ENCODE peak calls at places on chromosome 19, in nine cellular contexts. L, D, K, O, V, J, Q, G and B are unnamed samples.

GRCh38 chr19:43639507-43640423 is at the start of gene CADM4:
- DNase-seq in L (peak), D (peak), K (peak), O (no peak), V (no peak), J (peak), Q (peak), G (peak), B (peak)

GRCh38 chr19:50772408-50773311 is 2.4 kb downstream of the GPR32 start:
- DNase-seq in L (no peak), D (no peak), K (no peak), O (peak), V (peak), J (no peak), Q (no peak), G (no peak), B (no peak)

GRCh38 chr19:3359850-3360493 is 6.4 kb upstream of the NFIC start:
- DNase-seq in L (peak), D (no peak), K (no peak), O (no peak), V (no peak), J (no peak), Q (no peak), G (no peak), B (no peak)

GRCh38 chr19:1243768-1244692 is 2.5 kb downstream of the ATP5F1D start:
- DNase-seq in L (peak), D (peak), K (peak), O (peak), V (peak), J (no peak), Q (peak), G (peak), B (peak)

GRCh38 chr19:30086916-30087315 is 144.9 kb downstream of the URI1 start:
- DNase-seq in L (no peak), D (no peak), K (no peak), O (no peak), V (no peak), J (no peak), Q (no peak), G (no peak), B (no peak)

GRCh38 chr19:31430381-31430780 is 81.1 kb upstream of the TSHZ3 start:
- DNase-seq in L (no peak), D (no peak), K (no peak), O (no peak), V (no peak), J (no peak), Q (no peak), G (no peak), B (no peak)

GRCh38 chr19:11457115-11457514 is 21.7 kb downstream of the PRKCSH start:
- DNase-seq in L (no peak), D (no peak), K (no peak), O (no peak), V (peak), J (no peak), Q (no peak), G (peak), B (no peak)

GRCh38 chr19:45952691-45953505 is 20.8 kb downstream of the NOVA2 start:
- DNase-seq in L (peak), D (no peak), K (peak), O (peak), V (peak), J (peak), Q (peak), G (peak), B (peak)

GRCh38 chr19:5719274-5719960 is 529 bp downstream of the LONP1 start:
- DNase-seq in L (no peak), D (no peak), K (no peak), O (no peak), V (peak), J (no peak), Q (no peak), G (no peak), B (peak)

GRCh38 chr19:41302624-41303351 is 7.2 kb upstream of the CCDC97 start:
- DNase-seq in L (peak), D (no peak), K (no peak), O (peak), V (no peak), J (no peak), Q (no peak), G (no peak), B (no peak)

GRCh38 chr19:46716013-46716671 is 772 bp downstream of the PRKD2 start:
- DNase-seq in L (peak), D (no peak), K (no peak), O (no peak), V (peak), J (no peak), Q (peak), G (no peak), B (peak)

GRCh38 chr19:16033721-16034120 is 42.6 kb upstream of the TPM4 start:
- DNase-seq in L (no peak), D (no peak), K (no peak), O (no peak), V (no peak), J (no peak), Q (no peak), G (no peak), B (no peak)

GRCh38 chr19:1486720-1487575 is 3.2 kb downstream of the PCSK4 start:
- DNase-seq in L (no peak), D (no peak), K (no peak), O (no peak), V (no peak), J (no peak), Q (no peak), G (no peak), B (no peak)

GRCh38 chr19:14061081-14061749 is 661 bp downstream of the PALM3 start:
- DNase-seq in L (no peak), D (no peak), K (no peak), O (no peak), V (no peak), J (no peak), Q (no peak), G (no peak), B (no peak)

GRCh38 chr19:52658595-52658994 is 20.4 kb upstream of the ZNF83 start:
- DNase-seq in L (no peak), D (no peak), K (no peak), O (no peak), V (no peak), J (no peak), Q (no peak), G (no peak), B (no peak)

GRCh38 chr19:42175952-42176648 is 41.4 kb downstream of the DEDD2 start:
- DNase-seq in L (no peak), D (peak), K (peak), O (no peak), V (peak), J (no peak), Q (peak), G (no peak), B (peak)

GRCh38 chr19:39407644-39408391 is 1.2 kb downstream of the ZFP36 start:
- DNase-seq in L (peak), D (no peak), K (no peak), O (no peak), V (peak), J (no peak), Q (no peak), G (no peak), B (peak)

GRCh38 chr19:15727724-15728123 is at the start of gene OR10H2:
- DNase-seq in L (no peak), D (no peak), K (no peak), O (no peak), V (no peak), J (no peak), Q (no peak), G (no peak), B (no peak)

GRCh38 chr19:35557539-35558399 is 5.7 kb downstream of the ATP4A start:
- DNase-seq in L (peak), D (peak), K (peak), O (no peak), V (peak), J (peak), Q (peak), G (no peak), B (peak)

GRCh38 chr19:5339470-5339949 is 1.1 kb downstream of the PTPRS start:
- DNase-seq in L (no peak), D (peak), K (no peak), O (no peak), V (no peak), J (no peak), Q (no peak), G (no peak), B (peak)

GRCh38 chr19:48867922-48868195 is 558 bp downstream of the PLEKHA4 start:
- DNase-seq in L (no peak), D (no peak), K (no peak), O (no peak), V (no peak), J (no peak), Q (no peak), G (no peak), B (peak)

GRCh38 chr19:13037161-13037560 is 41.9 kb downstream of the NFIX start:
- DNase-seq in L (no peak), D (no peak), K (no peak), O (no peak), V (peak), J (no peak), Q (no peak), G (no peak), B (no peak)

GRCh38 chr19:12788682-12789097 is 2.6 kb upstream of the JUNB start:
- DNase-seq in L (no peak), D (peak), K (no peak), O (peak), V (peak), J (no peak), Q (peak), G (peak), B (peak)

GRCh38 chr19:3178377-3178972 is at the start of gene S1PR4:
- DNase-seq in L (peak), D (no peak), K (no peak), O (peak), V (no peak), J (no peak), Q (no peak), G (no peak), B (no peak)